ENCODE peak calls at places on chromosomes 7 and 10, in four cellular contexts. P is stomach, Y is uterus, F is GM12878. M is an unnamed sample.

GRCh38 chr7:28328822-28329615 is 83.3 kb upstream of the CREB5 start:
- DNase-seq in P (no peak), F (no peak), Y (no peak), M (no peak)

GRCh38 chr10:35480150-35480549 is 125.0 kb upstream of the GJD4 start:
- DNase-seq in Y (no peak), P (no peak), F (no peak), M (no peak)

GRCh38 chr7:479115-479947 is 40.3 kb downstream of the PDGFA start:
- DNase-seq in P (no peak), Y (no peak), F (no peak), M (no peak)

GRCh38 chr10:3455385-3456334 is 283.1 kb upstream of the PITRM1 start:
- DNase-seq in F (no peak), P (no peak), Y (no peak), M (no peak)

GRCh38 chr7:91826377-91826776 is 54.1 kb downstream of the MTERF1 start:
- DNase-seq in Y (no peak), F (no peak), P (no peak), M (no peak)

GRCh38 chr7:13541326-13541725 is 448.1 kb downstream of the ETV1 start:
- DNase-seq in P (no peak), F (no peak), Y (no peak), M (no peak)

GRCh38 chr7:107711301-107711700 is 32.6 kb upstream of the CBLL1 start:
- DNase-seq in Y (no peak), P (no peak), F (no peak), M (no peak)

GRCh38 chr7:36692444-36692843 is 31.9 kb downstream of the AOAH start:
- DNase-seq in P (no peak), Y (no peak), F (no peak), M (no peak)

GRCh38 chr7:77232467-77232866 is 32.8 kb upstream of the FGL2 start:
- DNase-seq in F (no peak), Y (no peak), P (no peak), M (no peak)

GRCh38 chr10:93758911-93759410 is 1.2 kb downstream of the LGI1 start:
- DNase-seq in P (no peak), Y (no peak), F (no peak), M (no peak)

GRCh38 chr10:53843691-53844362 is 957.2 kb downstream of the PCDH15 start:
- DNase-seq in F (no peak), P (no peak), Y (no peak), M (no peak)

GRCh38 chr10:73855413-73855812 is 18.9 kb downstream of the CAMK2G start:
- DNase-seq in Y (no peak), F (no peak), P (no peak), M (peak; percentile 71)

GRCh38 chr10:73856261-73856660 is 18.1 kb downstream of the CAMK2G start:
- DNase-seq in F (no peak), Y (no peak), P (no peak), M (no peak)

GRCh38 chr10:73858013-73858708 is 16.2 kb downstream of the CAMK2G start:
- DNase-seq in F (no peak), P (no peak), Y (no peak), M (no peak)

GRCh38 chr10:73858750-73859439 is 15.5 kb downstream of the CAMK2G start:
- DNase-seq in P (no peak), Y (no peak), F (no peak), M (no peak)

GRCh38 chr10:73857446-73857845 is 16.9 kb downstream of the CAMK2G start:
- DNase-seq in F (peak; percentile 43), Y (no peak), P (no peak), M (no peak)
- TF ChIP-seq POLR2A in F (peak; percentile 30), Y (no peak), P (no peak), M (no peak)

GRCh38 chr10:102400061-102400460 is 4.6 kb downstream of the NFKB2 start:
- DNase-seq in Y (no peak), P (no peak), F (no peak), M (no peak)

GRCh38 chr10:102399217-102400021 is 3.9 kb downstream of the NFKB2 start:
- DNase-seq in F (peak; percentile 56), Y (peak; percentile 89), P (peak; percentile 93), M (peak; percentile 93)

GRCh38 chr10:102401735-102402511 is 6.4 kb downstream of the NFKB2 start:
- DNase-seq in Y (no peak), P (no peak), F (no peak), M (no peak)

GRCh38 chr10:102401322-102401614 is 5.8 kb downstream of the NFKB2 start:
- DNase-seq in Y (no peak), F (no peak), P (no peak), M (no peak)

GRCh38 chr10:102400598-102401321 is 5.3 kb downstream of the NFKB2 start:
- DNase-seq in F (no peak), P (no peak), Y (no peak), M (no peak)
- H3K4me1 ChIP-seq in F (peaks cover 20% of the 10 kb centered on the region), P (peaks cover 74% of the 10 kb centered on the region), Y (no peaks in the 10 kb centered on the region), M (no peaks in the 10 kb centered on the region)

GRCh38 chr7:44999245-45000095 is 531 bp upstream of the CCM2 start:
- DNase-seq in F (peak; percentile 96), P (peak; percentile 99), Y (peak; percentile 100), M (peak; percentile 100)
- TF ChIP-seq POLR2A in F (no peak), P (no peak), Y (peak; percentile 26), M (no peak)

DNA sequence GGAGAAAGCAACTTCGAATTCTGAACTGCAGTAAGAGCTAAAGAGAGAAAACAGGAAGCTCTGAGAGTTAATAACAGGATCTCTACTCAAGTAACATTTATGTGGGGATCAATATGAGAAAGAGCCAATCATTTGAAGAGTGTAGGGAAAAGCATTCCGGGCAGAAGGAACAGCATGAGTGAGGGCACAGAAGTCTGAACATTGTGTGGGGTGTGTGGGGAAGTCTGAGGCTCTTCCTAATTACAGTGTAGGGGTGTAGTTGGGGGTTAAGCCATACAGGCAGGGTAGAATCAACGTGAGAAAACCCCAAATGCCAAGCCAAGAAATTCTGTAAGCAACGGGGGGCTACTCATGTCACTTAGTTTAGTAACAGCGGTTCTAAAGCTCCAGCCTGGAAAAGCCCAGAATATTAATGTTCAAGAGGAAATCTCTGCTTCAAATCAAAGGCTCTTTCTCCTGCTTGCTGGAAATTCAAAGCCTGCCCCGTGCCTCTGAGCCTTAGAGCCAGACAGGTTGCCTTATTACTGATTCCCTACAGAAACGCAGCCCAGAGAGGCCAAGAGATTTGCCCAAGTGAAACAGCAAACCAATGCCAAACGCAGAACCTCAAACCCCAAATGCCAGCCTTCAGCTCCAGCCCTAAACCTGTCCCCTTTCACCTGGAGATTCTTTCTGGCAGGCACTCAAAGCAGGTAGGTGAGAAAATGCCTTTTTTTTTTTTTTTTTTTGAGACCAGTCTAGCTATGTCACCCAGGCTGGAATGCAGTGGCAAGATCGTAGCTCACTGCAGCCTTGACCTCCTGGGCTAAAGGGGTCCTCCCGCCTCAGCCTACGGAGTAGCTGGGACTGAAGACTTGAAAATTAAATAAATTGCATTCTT is 36.1 kb downstream of the DNAJB12 start:
- DNase-seq in F (no peak), P (no peak), Y (no peak), M (no peak)
- H3K4me1 ChIP-seq in F (peaks cover 56% of the 10 kb centered on the region), P (peaks cover 81% of the 10 kb centered on the region), Y (no peaks in the 10 kb centered on the region), M (peaks cover 55% of the 10 kb centered on the region)

M was measured in Peyer's patch.